ENCODE peak calls at places on chromosomes 1 and 21, in ten cellular contexts. K, I, O, G, Y, X, U, B, D and A are unnamed samples.

GRCh38 chr1:110505596-110505995 is 13.4 kb downstream of the KCNA10 start:
- DNase-seq in K (no peak), I (no peak), O (no peak), G (no peak), Y (no peak), X (no peak), U (no peak), B (no peak), D (no peak), A (no peak)

GRCh38 chr1:17878837-17879236 is 123.7 kb downstream of the ACTL8 start:
- DNase-seq in K (no peak), I (no peak), O (no peak), G (no peak), Y (no peak), X (no peak), U (no peak), B (no peak), D (peak; percentile 59), A (no peak)

GRCh38 chr1:42943166-42943565 is 15.5 kb downstream of the SLC2A1 start:
- DNase-seq in K (peak; percentile 68), I (no peak), O (no peak), G (peak; percentile 96), Y (peak; percentile 91), X (no peak), U (no peak), B (peak; percentile 87), D (no peak), A (peak; percentile 95)

GRCh38 chr1:74714429-74715362 is 18.2 kb downstream of the CRYZ start:
- DNase-seq in K (no peak), I (no peak), O (no peak), G (no peak), Y (no peak), X (no peak), U (no peak), B (no peak), D (no peak), A (no peak)

GRCh38 chr1:171468120-171468790 is 17.1 kb upstream of the PRRC2C start:
- DNase-seq in K (peak; percentile 37), I (no peak), O (no peak), G (no peak), Y (no peak), X (no peak), U (no peak), B (no peak), D (no peak), A (no peak)

GRCh38 chr1:226222686-226223085 is 778 bp upstream of the MIXL1 start:
- DNase-seq in K (no peak), I (no peak), O (no peak), G (no peak), Y (no peak), X (no peak), U (no peak), B (no peak), D (no peak), A (no peak)

GRCh38 chr1:156394835-156395461 is 25.9 kb downstream of the RHBG start:
- DNase-seq in K (no peak), I (no peak), O (no peak), G (no peak), Y (no peak), X (no peak), U (no peak), B (no peak), D (no peak), A (no peak)

GRCh38 chr1:78834201-78834741 is 172.3 kb downstream of the ADGRL4 start:
- DNase-seq in K (no peak), I (no peak), O (no peak), G (no peak), Y (no peak), X (no peak), U (no peak), B (no peak), D (no peak), A (no peak)

GRCh38 chr1:33008051-33008914 is 28.4 kb downstream of the AK2 start:
- DNase-seq in K (no peak), I (no peak), O (no peak), G (peak; percentile 72), Y (peak; percentile 83), X (no peak), U (no peak), B (no peak), D (no peak), A (no peak)

GRCh38 chr1:58041621-58042020 is 504.9 kb downstream of the OMA1 start:
- DNase-seq in K (no peak), I (no peak), O (no peak), G (no peak), Y (no peak), X (no peak), U (no peak), B (no peak), D (no peak), A (no peak)

GRCh38 chr1:8120693-8121260 is 94.7 kb upstream of the ERRFI1 start:
- DNase-seq in K (no peak), I (no peak), O (no peak), G (peak; percentile 56), Y (peak; percentile 67), X (peak; percentile 48), U (no peak), B (no peak), D (no peak), A (peak; percentile 40)

GRCh38 chr1:16421201-16421600 is 16.0 kb downstream of the SPATA21 start:
- DNase-seq in K (no peak), I (no peak), O (no peak), G (no peak), Y (no peak), X (no peak), U (no peak), B (no peak), D (no peak), A (no peak)

DNA sequence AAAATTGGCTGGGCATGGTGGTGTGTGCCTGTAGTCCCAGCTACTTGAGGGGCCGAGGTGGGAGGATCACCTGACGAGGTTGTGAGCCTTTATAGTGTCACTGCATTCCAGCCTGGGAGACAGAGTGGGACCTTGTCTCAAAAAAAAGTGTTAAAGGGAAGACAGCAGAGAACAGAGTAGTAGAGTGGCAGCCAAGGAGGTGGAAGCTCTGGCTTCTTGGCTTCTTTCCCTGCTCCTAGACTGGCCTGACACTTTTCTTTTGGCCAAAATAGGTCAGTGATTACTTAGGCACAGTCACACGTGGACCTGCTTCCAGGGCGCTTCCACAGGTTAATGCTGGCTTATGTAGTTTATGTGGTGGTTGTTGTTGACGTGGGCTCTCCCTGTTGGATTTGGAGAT is 3.2 kb downstream of the DIP2A start:
- DNase-seq in K (no peak), I (no peak), O (no peak), G (no peak), Y (no peak), X (no peak), U (no peak), B (no peak), D (no peak), A (peak; percentile 39)
- H3K27ac ChIP-seq in K (no peak overlapping the region), I (no peak overlapping the region), O (no peak overlapping the region), G (no peak overlapping the region), Y (no peak overlapping the region), X (no peak overlapping the region), U (peak overlapping the region; percentile 17), B (peak overlapping the region; percentile 10), D (no peak overlapping the region), A (peak overlapping the region; percentile 15)

GRCh38 chr1:212284332-212284743 is 872 bp upstream of the PPP2R5A start:
- DNase-seq in K (no peak), I (no peak), O (no peak), G (no peak), Y (no peak), X (no peak), U (no peak), B (no peak), D (no peak), A (no peak)

GRCh38 chr1:212284744-212285684 is at the start of gene PPP2R5A:
- DNase-seq in K (peak; percentile 98), I (peak; percentile 98), O (peak; percentile 99), G (peak; percentile 99), Y (peak; percentile 99), X (peak; percentile 98), U (peak; percentile 98), B (peak; percentile 100), D (peak; percentile 99), A (peak; percentile 99)

GRCh38 chr1:212286437-212287131 is 1.4 kb downstream of the PPP2R5A start:
- DNase-seq in K (no peak), I (no peak), O (no peak), G (peak; percentile 40), Y (peak; percentile 58), X (no peak), U (peak; percentile 20), B (no peak), D (no peak), A (peak; percentile 58)

GRCh38 chr1:212287261-212287895 is 2.2 kb downstream of the PPP2R5A start:
- DNase-seq in K (no peak), I (no peak), O (no peak), G (no peak), Y (no peak), X (no peak), U (no peak), B (no peak), D (no peak), A (no peak)

DNA sequence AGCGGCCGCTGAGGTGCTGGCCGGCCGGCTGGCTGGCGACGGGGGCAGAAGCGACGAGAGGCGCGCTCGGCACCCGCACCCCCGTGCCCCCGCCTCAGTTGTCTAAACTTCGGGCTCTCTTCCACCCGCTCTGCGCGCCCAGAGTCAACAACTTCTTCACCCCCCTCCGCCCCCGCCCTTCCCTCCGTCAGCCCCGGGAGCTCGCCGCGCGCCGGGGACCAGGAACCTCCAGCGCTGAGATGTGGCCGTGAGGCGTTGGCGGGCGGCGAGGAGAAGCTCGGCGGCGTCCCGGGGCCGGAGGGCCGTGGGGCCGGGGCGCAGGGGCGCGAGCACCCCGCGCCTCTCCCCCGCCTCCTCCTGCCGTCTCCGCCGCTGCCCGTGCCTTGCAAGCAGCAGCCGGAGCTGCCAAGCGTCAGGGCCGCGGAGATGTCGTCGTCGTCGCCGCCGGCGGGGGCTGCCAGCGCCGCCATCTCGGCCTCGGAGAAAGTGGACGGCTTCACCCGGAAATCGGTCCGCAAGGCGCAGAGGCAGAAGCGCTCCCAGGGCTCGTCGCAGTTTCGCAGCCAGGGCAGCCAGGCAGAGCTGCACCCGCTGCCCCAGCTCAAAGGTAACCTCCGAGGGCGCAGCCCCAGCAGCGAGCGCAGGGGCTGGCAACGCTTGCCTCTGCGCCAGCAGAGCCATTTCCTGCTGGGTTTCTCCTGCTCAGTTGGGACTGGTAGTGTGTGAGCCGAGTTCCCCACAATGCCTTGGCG is 651 bp downstream of the PPP2R5A start:
- DNase-seq in K (peak; percentile 21), I (peak; percentile 64), O (peak; percentile 81), G (peak; percentile 65), Y (peak; percentile 77), X (peak; percentile 58), U (peak; percentile 72), B (peak; percentile 60), D (peak; percentile 67), A (peak; percentile 80)
- TF ChIP-seq POLR2A in K (no peak), I (peak; percentile 32), O (no peak), G (no peak), Y (no peak), X (no peak), U (peak; percentile 35), B (no peak), D (peak; percentile 35), A (peak; percentile 75)

GRCh38 chr1:153944005-153944821 is 2.3 kb downstream of the DENND4B start:
- DNase-seq in K (no peak), I (no peak), O (peak; percentile 68), G (no peak), Y (no peak), X (no peak), U (no peak), B (no peak), D (no peak), A (no peak)
- H3K27ac ChIP-seq in K (no peak overlapping the region), I (peak overlapping the region; percentile 94), O (peak overlapping the region; percentile 98), G (no peak overlapping the region), Y (peak overlapping the region; percentile 98), X (peak overlapping the region; percentile 95), U (peak overlapping the region; percentile 85), B (peak overlapping the region; percentile 100), D (peak overlapping the region; percentile 94), A (no peak overlapping the region)

GRCh38 chr1:234980657-234981396 is 147.8 kb downstream of the TOMM20 start:
- DNase-seq in K (peak; percentile 79), I (peak; percentile 92), O (peak; percentile 95), G (no peak), Y (peak; percentile 67), X (peak; percentile 80), U (no peak), B (peak; percentile 89), D (peak; percentile 81), A (peak; percentile 56)
- TF ChIP-seq POLR2A in K (peak; percentile 52), I (peak; percentile 7), O (peak; percentile 21), G (no peak), Y (no peak), X (peak; percentile 33), U (no peak), B (no peak), D (peak; percentile 76), A (no peak)